ENCODE peak calls at places on chromosomes 6 and 20, in nine cellular contexts. J, F, H, N, Y, M, Z, C and K are unnamed samples.

GRCh38 chr6:147117009-147117408 is 87.2 kb upstream of the STXBP5 start:
- DNase-seq in Y (no peak), J (no peak), Z (no peak), C (no peak), M (no peak), F (no peak), N (no peak), H (no peak), K (no peak)

GRCh38 chr6:6942826-6943225 is 164.9 kb upstream of the RREB1 start:
- DNase-seq in J (peak), F (peak), N (peak), Z (no peak), H (no peak), Y (peak), C (no peak), M (no peak), K (peak)

GRCh38 chr6:144007779-144008500 is at the start of gene PLAGL1:
- DNase-seq in F (peak), Z (no peak), H (no peak), J (peak), M (peak), Y (no peak), C (peak), N (peak), K (peak)

GRCh38 chr6:21479140-21479539 is 114.4 kb upstream of the SOX4 start:
- DNase-seq in Z (no peak), H (no peak), C (no peak), J (no peak), N (no peak), F (no peak), Y (peak), M (no peak), K (no peak)

GRCh38 chr20:38975539-38976120 is 13.5 kb downstream of the DHX35 start:
- DNase-seq in J (no peak), F (no peak), N (peak), M (no peak), H (no peak), Y (no peak), C (no peak), Z (no peak), K (no peak)

GRCh38 chr6:91063362-91063761 is 476.5 kb upstream of the MAP3K7 start:
- DNase-seq in C (no peak), M (no peak), Y (no peak), F (no peak), H (no peak), Z (no peak), N (no peak), J (no peak), K (no peak)

GRCh38 chr20:33515569-33516216 is 25.8 kb downstream of the CBFA2T2 start:
- DNase-seq in H (no peak), Z (peak), M (no peak), N (no peak), J (no peak), Y (no peak), F (no peak), C (no peak), K (no peak)

GRCh38 chr6:90835584-90836212 is 248.8 kb upstream of the MAP3K7 start:
- DNase-seq in N (no peak), C (no peak), F (no peak), Z (no peak), M (no peak), H (no peak), J (no peak), Y (peak), K (no peak)

GRCh38 chr6:136696238-136696637 is 96.0 kb downstream of the MAP3K5 start:
- DNase-seq in H (no peak), F (no peak), Y (no peak), C (no peak), M (no peak), J (peak), N (peak), Z (no peak), K (peak)

GRCh38 chr6:166553563-166554271 is 32.8 kb downstream of the RAMACL start:
- DNase-seq in F (no peak), Z (no peak), H (no peak), N (peak), Y (no peak), C (peak), J (peak), M (no peak), K (peak)

GRCh38 chr6:75223461-75223860 is 17.6 kb upstream of the COL12A1 start:
- DNase-seq in H (no peak), J (no peak), Z (no peak), F (no peak), Y (no peak), N (no peak), C (no peak), M (no peak), K (peak)

GRCh38 chr20:64091762-64092161 is 7.6 kb upstream of the LKAAEAR1 start:
- DNase-seq in J (no peak), Z (no peak), C (no peak), H (no peak), M (peak), Y (no peak), N (no peak), F (no peak), K (no peak)

GRCh38 chr6:20292905-20293304 is 80.6 kb upstream of the MBOAT1 start:
- DNase-seq in M (no peak), Y (no peak), C (no peak), F (no peak), H (no peak), J (no peak), N (no peak), Z (no peak), K (no peak)

GRCh38 chr6:15266423-15266996 is 20.6 kb downstream of the JARID2 start:
- DNase-seq in C (no peak), F (no peak), H (no peak), Y (no peak), J (no peak), N (no peak), M (no peak), Z (no peak), K (no peak)

GRCh38 chr6:624979-625378 is 31.9 kb downstream of the HUS1B start:
- DNase-seq in C (no peak), H (no peak), N (peak), J (peak), M (peak), Z (peak), Y (no peak), F (no peak), K (peak)